ENCODE peak calls at places on chromosomes 11 and 22, in four cellular contexts. One of them, this sample, is unnamed.

GRCh38 chr11:20156280-20156875 is 3.9 kb downstream of the DBX1 start:
- DNase-seq in H1: no peak
- DNase-seq in HCT116: no peak
- DNase-seq in GM12878: no peak
- DNase-seq in this sample: peak

GRCh38 chr11:10752061-10752460 is 1.0 kb downstream of the CTR9 start:
- DNase-seq in H1: no peak
- DNase-seq in HCT116: no peak
- DNase-seq in GM12878: no peak
- DNase-seq in this sample: no peak

GRCh38 chr22:26321469-26321913 is 107.6 kb upstream of the ASPHD2 start:
- DNase-seq in H1: no peak
- DNase-seq in HCT116: no peak
- DNase-seq in GM12878: no peak
- DNase-seq in this sample: peak

GRCh38 chr22:21791635-21792625 is 56.3 kb upstream of the YPEL1 start:
- DNase-seq in H1: no peak
- DNase-seq in HCT116: no peak
- DNase-seq in GM12878: peak
- DNase-seq in this sample: peak

GRCh38 chr22:41401781-41402648 is 20.3 kb downstream of the TEF start:
- DNase-seq in H1: no peak
- DNase-seq in HCT116: no peak
- DNase-seq in GM12878: no peak
- DNase-seq in this sample: no peak

GRCh38 chr11:17915500-17916143 is 97.2 kb downstream of the SERGEF start:
- DNase-seq in H1: no peak
- DNase-seq in HCT116: no peak
- DNase-seq in GM12878: no peak
- DNase-seq in this sample: no peak

GRCh38 chr11:390175-390574 is 3.8 kb upstream of the PKP3 start:
- DNase-seq in H1: no peak
- DNase-seq in HCT116: peak
- DNase-seq in GM12878: no peak
- DNase-seq in this sample: peak

GRCh38 chr11:9260182-9261146 is 4.7 kb downstream of the DENND5A start:
- DNase-seq in H1: no peak
- DNase-seq in HCT116: no peak
- DNase-seq in GM12878: no peak
- DNase-seq in this sample: no peak

GRCh38 chr11:86758171-86758570 is 42.2 kb upstream of the PRSS23 start:
- DNase-seq in H1: no peak
- DNase-seq in HCT116: no peak
- DNase-seq in GM12878: no peak
- DNase-seq in this sample: no peak

GRCh38 chr11:119797137-119797611 is 68.2 kb upstream of the NECTIN1 start:
- DNase-seq in H1: no peak
- DNase-seq in HCT116: no peak
- DNase-seq in GM12878: no peak
- DNase-seq in this sample: no peak

GRCh38 chr11:79098096-79098495 is 342.7 kb downstream of the TENM4 start:
- DNase-seq in H1: no peak
- DNase-seq in HCT116: no peak
- DNase-seq in GM12878: no peak
- DNase-seq in this sample: no peak

GRCh38 chr11:68177877-68178276 is 35.2 kb downstream of the KMT5B start:
- DNase-seq in H1: no peak
- DNase-seq in HCT116: no peak
- DNase-seq in GM12878: no peak
- DNase-seq in this sample: no peak

GRCh38 chr11:71458146-71459070 is 5.4 kb downstream of the NADSYN1 start:
- DNase-seq in H1: no peak
- DNase-seq in HCT116: no peak
- DNase-seq in GM12878: no peak
- DNase-seq in this sample: no peak

GRCh38 chr11:65712633-65713076 is 603 bp downstream of the KAT5 start:
- DNase-seq in H1: no peak
- DNase-seq in HCT116: no peak
- DNase-seq in GM12878: no peak
- DNase-seq in this sample: no peak

GRCh38 chr22:30386960-30387848 is at the start of gene RNF215:
- DNase-seq in H1: peak
- DNase-seq in HCT116: peak
- DNase-seq in GM12878: no peak
- DNase-seq in this sample: peak

GRCh38 chr11:798093-798713 is at the start of gene SLC25A22:
- DNase-seq in H1: no peak
- DNase-seq in HCT116: no peak
- DNase-seq in GM12878: no peak
- DNase-seq in this sample: peak

GRCh38 chr11:46069595-46069994 is 51.7 kb downstream of the PHF21A start:
- DNase-seq in H1: no peak
- DNase-seq in HCT116: no peak
- DNase-seq in GM12878: no peak
- DNase-seq in this sample: no peak

GRCh38 chr11:83007909-83008580 is 63.7 kb downstream of the RAB30 start:
- DNase-seq in H1: no peak
- DNase-seq in HCT116: no peak
- DNase-seq in GM12878: no peak
- DNase-seq in this sample: peak

DNA sequence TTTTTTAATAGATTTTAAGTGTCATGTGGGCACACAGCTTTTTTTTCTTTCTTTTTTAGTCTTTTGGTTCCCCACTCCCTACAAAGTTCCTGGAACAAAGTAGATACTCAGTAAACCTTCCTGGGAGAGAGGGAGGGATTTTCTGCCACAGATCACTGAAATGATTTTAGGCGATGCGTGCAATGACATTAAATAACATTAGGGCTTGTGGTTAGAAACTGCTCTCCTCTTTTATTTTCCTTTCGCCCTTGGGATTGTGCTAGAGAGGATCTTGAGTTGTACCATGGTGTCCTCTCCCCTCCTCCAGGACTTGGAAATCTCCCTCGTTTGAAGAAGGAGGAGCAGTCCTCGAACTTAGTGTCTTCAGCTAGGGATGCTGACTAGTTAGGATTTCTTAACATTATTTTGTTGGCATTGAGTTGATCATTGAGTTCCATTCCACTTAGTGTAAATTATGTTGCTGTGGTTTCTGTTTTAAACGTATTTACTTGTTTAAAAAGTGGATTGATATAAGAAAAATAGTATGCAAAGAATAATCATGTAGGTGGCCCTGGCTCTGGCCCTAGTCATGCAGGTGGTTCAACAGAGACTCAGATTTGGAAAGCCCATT is 88.4 kb downstream of the TRAF6 start:
- DNase-seq in H1: no peak
- DNase-seq in HCT116: no peak
- DNase-seq in GM12878: no peak
- DNase-seq in this sample: no peak
- TF ChIP-seq EGR1 in H1: no peak
- TF ChIP-seq EGR1 in HCT116: no peak
- TF ChIP-seq EGR1 in GM12878: no peak
- TF ChIP-seq EGR1 in this sample: no peak

GRCh38 chr11:66768088-66768521 is 39.1 kb upstream of the SPTBN2 start:
- DNase-seq in H1: no peak
- DNase-seq in HCT116: no peak
- DNase-seq in GM12878: no peak
- DNase-seq in this sample: no peak

GRCh38 chr11:66766681-66767080 is 37.7 kb upstream of the SPTBN2 start:
- DNase-seq in H1: no peak
- DNase-seq in HCT116: no peak
- DNase-seq in GM12878: no peak
- DNase-seq in this sample: no peak

DNA sequence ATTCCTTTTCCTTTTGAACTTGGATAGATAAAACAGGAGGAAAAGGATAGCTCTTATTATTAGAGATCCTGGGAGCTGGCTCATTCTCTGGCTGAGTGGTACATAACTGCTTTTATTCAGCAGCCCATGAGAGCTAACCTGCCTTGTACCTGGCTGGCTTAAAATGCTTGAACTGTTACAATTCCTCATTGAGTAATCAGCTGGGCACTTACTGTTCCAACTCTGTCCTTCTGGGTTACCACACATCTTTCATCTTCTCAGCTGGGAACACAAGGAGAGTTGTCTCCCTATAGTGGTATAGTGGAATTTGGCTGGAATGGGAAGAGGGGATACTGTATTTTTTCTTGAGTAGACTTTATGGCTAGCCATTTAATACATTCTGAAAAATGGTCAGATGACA is 39.8 kb upstream of the SPTBN2 start:
- DNase-seq in H1: no peak
- DNase-seq in HCT116: no peak
- DNase-seq in GM12878: no peak
- DNase-seq in this sample: no peak
- TF ChIP-seq EGR1 in H1: no peak
- TF ChIP-seq EGR1 in HCT116: no peak
- TF ChIP-seq EGR1 in GM12878: no peak
- TF ChIP-seq EGR1 in this sample: no peak

GRCh38 chr11:36465449-36466163 is 44.5 kb downstream of the TRAF6 start:
- DNase-seq in H1: no peak
- DNase-seq in HCT116: no peak
- DNase-seq in GM12878: no peak
- DNase-seq in this sample: no peak

GRCh38 chr11:36469881-36470802 is 39.9 kb downstream of the TRAF6 start:
- DNase-seq in H1: no peak
- DNase-seq in HCT116: no peak
- DNase-seq in GM12878: no peak
- DNase-seq in this sample: no peak

GRCh38 chr11:36467913-36468312 is 42.2 kb downstream of the TRAF6 start:
- DNase-seq in H1: no peak
- DNase-seq in HCT116: no peak
- DNase-seq in GM12878: no peak
- DNase-seq in this sample: no peak

GRCh38 chr11:36471577-36471976 is 38.5 kb downstream of the TRAF6 start:
- DNase-seq in H1: no peak
- DNase-seq in HCT116: no peak
- DNase-seq in GM12878: no peak
- DNase-seq in this sample: no peak

GRCh38 chr11:36469063-36469462 is 41.0 kb downstream of the TRAF6 start:
- DNase-seq in H1: peak
- DNase-seq in HCT116: no peak
- DNase-seq in GM12878: no peak
- DNase-seq in this sample: peak
- TF ChIP-seq EGR1 in H1: no peak
- TF ChIP-seq EGR1 in HCT116: no peak
- TF ChIP-seq EGR1 in GM12878: no peak
- TF ChIP-seq EGR1 in this sample: no peak

DNA sequence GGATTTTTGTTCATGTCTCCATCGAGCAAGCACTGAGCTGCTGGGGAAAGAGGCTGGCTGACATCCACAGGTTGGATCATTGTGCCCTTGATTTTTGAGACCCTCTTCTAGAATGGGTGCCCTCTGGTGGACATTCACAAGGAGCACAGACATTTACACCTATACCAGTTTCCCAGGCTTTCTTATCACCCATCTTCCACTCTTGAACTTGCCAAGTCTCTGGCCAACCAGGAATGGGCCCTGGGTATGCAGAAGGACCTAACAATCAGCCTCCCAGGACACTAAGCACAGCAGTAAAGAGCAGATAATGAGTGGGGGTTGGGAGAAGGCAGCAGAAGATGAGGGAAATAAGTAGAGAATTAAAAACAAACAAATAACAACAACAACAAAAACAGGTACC is 5.7 kb upstream of the INTS4 start:
- DNase-seq in H1: no peak
- DNase-seq in HCT116: peak
- DNase-seq in GM12878: no peak
- DNase-seq in this sample: peak
- TF ChIP-seq EGR1 in H1: no peak
- TF ChIP-seq EGR1 in HCT116: no peak
- TF ChIP-seq EGR1 in GM12878: no peak
- TF ChIP-seq EGR1 in this sample: no peak

GRCh38 chr22:40250608-40251007 is 72.9 kb downstream of the TNRC6B start:
- DNase-seq in H1: no peak
- DNase-seq in HCT116: no peak
- DNase-seq in GM12878: peak
- DNase-seq in this sample: no peak

GRCh38 chr22:40247976-40248375 is 70.3 kb downstream of the TNRC6B start:
- DNase-seq in H1: no peak
- DNase-seq in HCT116: no peak
- DNase-seq in GM12878: no peak
- DNase-seq in this sample: no peak

GRCh38 chr22:40256501-40256900 is 78.8 kb downstream of the TNRC6B start:
- DNase-seq in H1: no peak
- DNase-seq in HCT116: no peak
- DNase-seq in GM12878: no peak
- DNase-seq in this sample: no peak

GRCh38 chr22:40249286-40249685 is 71.6 kb downstream of the TNRC6B start:
- DNase-seq in H1: no peak
- DNase-seq in HCT116: no peak
- DNase-seq in GM12878: no peak
- DNase-seq in this sample: no peak

GRCh38 chr22:40251106-40251505 is 73.4 kb downstream of the TNRC6B start:
- DNase-seq in H1: no peak
- DNase-seq in HCT116: no peak
- DNase-seq in GM12878: no peak
- DNase-seq in this sample: no peak
- TF ChIP-seq EGR1 in H1: no peak
- TF ChIP-seq EGR1 in HCT116: peak
- TF ChIP-seq EGR1 in GM12878: no peak
- TF ChIP-seq EGR1 in this sample: peak

DNA sequence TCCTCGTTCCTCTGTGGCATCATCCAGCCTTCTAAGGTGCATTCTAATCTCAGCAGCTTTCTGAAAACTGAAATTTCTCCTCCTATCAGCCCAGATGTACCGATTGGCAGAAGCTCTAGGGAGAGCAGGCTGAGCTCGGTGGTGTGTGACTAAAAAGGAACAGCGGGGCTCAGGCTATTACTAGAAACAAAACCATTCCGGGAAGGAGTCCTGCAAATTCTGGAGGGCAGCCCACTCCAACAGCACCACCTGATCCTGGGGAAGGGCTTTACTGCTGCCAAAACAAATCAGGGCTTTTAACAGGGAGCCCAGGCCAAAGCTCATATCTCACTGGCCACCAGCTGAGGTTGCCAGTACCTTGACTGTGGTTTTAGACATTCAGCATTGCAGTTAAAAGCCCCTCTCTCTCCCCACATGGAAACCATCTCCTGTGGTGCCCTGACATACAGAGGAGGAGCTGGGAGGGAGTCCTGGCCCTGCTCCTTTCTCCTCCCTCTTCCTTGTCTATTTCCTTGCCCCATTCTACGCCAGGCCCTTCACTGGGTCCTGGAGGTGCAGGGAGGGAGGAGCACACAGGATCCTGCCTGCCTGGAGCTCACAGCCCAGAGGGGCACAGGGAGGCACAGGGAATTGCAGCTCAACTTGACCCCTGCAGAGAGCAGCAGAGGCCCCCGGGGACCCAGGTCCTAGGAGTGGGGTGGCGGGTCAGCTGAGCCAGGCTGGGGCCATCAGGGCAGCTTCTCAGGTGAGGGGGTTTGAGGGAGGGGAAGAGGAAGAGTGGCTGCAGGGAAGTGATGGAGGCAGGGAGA is 889 bp downstream of the PLAAT4 start:
- DNase-seq in H1: no peak
- DNase-seq in HCT116: no peak
- DNase-seq in GM12878: no peak
- DNase-seq in this sample: no peak
- TF ChIP-seq EGR1 in H1: no peak
- TF ChIP-seq EGR1 in HCT116: no peak
- TF ChIP-seq EGR1 in GM12878: no peak
- TF ChIP-seq EGR1 in this sample: no peak